ENCODE peak calls at places on chromosomes 2 and 18, in five cellular contexts. U is testis, T is endodermal cell, H is gastrocnemius medialis, W is psoas muscle. A is an unnamed sample.

GRCh38 chr2:62457555-62457954 is 48.4 kb downstream of the TMEM17 start:
- DNase-seq in H (no peak), W (no peak), U (no peak), T (no peak), A (no peak)

GRCh38 chr2:148614332-148615049 is 30.1 kb upstream of the EPC2 start:
- DNase-seq in T (no peak), U (peak; percentile 16), H (no peak), W (no peak), A (no peak)

GRCh38 chr2:33022989-33023731 is 76.4 kb downstream of the LTBP1 start:
- DNase-seq in T (no peak), W (no peak), U (no peak), H (no peak), A (no peak)

GRCh38 chr2:203209538-203209937 is 29.3 kb upstream of the CYP20A1 start:
- DNase-seq in U (no peak), W (no peak), T (no peak), H (no peak), A (no peak)

GRCh38 chr2:104900608-104901007 is 46.7 kb downstream of the POU3F3 start:
- DNase-seq in W (no peak), H (no peak), T (no peak), U (no peak), A (no peak)

GRCh38 chr18:58887613-58887963 is 22.9 kb downstream of the ZNF532 start:
- DNase-seq in H (peak; percentile 43), U (peak; percentile 30), T (peak; percentile 35), W (peak; percentile 76), A (no peak)

GRCh38 chr18:58416704-58417683 is 211.9 kb downstream of the ALPK2 start:
- DNase-seq in W (no peak), T (no peak), U (no peak), H (no peak), A (no peak)

GRCh38 chr2:204051476-204051875 is 114.9 kb downstream of the ICOS start:
- DNase-seq in W (no peak), T (peak; percentile 62), U (no peak), H (no peak), A (no peak)

GRCh38 chr2:73903313-73903712 is 10.5 kb downstream of the ACTG2 start:
- DNase-seq in H (no peak), W (no peak), T (no peak), U (no peak), A (no peak)

GRCh38 chr18:49812321-49813070 is 837 bp downstream of the ACAA2 start:
- DNase-seq in T (peak; percentile 45), U (no peak), H (no peak), W (no peak), A (no peak)

GRCh38 chr2:238924496-238925195 is 76.8 kb downstream of the TWIST2 start:
- DNase-seq in H (no peak), T (no peak), W (no peak), U (no peak), A (no peak)

GRCh38 chr2:65781756-65782155 is 349.4 kb upstream of the SPRED2 start:
- DNase-seq in U (no peak), T (no peak), W (no peak), H (no peak), A (no peak)

GRCh38 chr2:134372141-134372540 is 118.3 kb downstream of the MGAT5 start:
- DNase-seq in H (no peak), U (no peak), W (no peak), T (no peak), A (no peak)

GRCh38 chr18:34942975-34943374 is 98.2 kb upstream of the MAPRE2 start:
- DNase-seq in T (peak; percentile 58), W (no peak), U (no peak), H (peak; percentile 32), A (no peak)

GRCh38 chr2:47346-48218 is 1.3 kb upstream of the FAM110C start:
- DNase-seq in H (no peak), W (no peak), T (no peak), U (peak; percentile 29), A (no peak)

GRCh38 chr18:11147962-11148654 is 1.3 kb downstream of the PIEZO2 start:
- DNase-seq in T (peak; percentile 73), U (no peak), W (no peak), H (no peak), A (no peak)

GRCh38 chr2:239026711-239027430 is 179.0 kb downstream of the TWIST2 start:
- DNase-seq in T (peak; percentile 81), W (no peak), U (no peak), H (no peak), A (no peak)

GRCh38 chr18:12324991-12325725 is 17.1 kb downstream of the TUBB6 start:
- DNase-seq in T (no peak), H (no peak), U (peak; percentile 14), W (no peak), A (no peak)

GRCh38 chr2:238668426-238668825 is 179.5 kb upstream of the TWIST2 start:
- DNase-seq in U (no peak), H (no peak), T (peak; percentile 11), W (no peak), A (no peak)

GRCh38 chr2:106192752-106193490 is 1.2 kb downstream of the UXS1 start:
- DNase-seq in W (no peak), H (no peak), T (peak; percentile 76), U (peak; percentile 23), A (no peak)

GRCh38 chr2:106193491-106193976 is 567 bp downstream of the UXS1 start:
- DNase-seq in W (peak; percentile 69), U (peak; percentile 46), H (no peak), T (peak; percentile 77), A (no peak)

GRCh38 chr2:106195456-106195855 is 1.4 kb upstream of the UXS1 start:
- DNase-seq in T (no peak), W (no peak), U (no peak), H (no peak), A (no peak)

GRCh38 chr2:106195996-106196395 is 1.9 kb upstream of the UXS1 start:
- DNase-seq in T (no peak), H (no peak), W (no peak), U (no peak), A (no peak)

DNA sequence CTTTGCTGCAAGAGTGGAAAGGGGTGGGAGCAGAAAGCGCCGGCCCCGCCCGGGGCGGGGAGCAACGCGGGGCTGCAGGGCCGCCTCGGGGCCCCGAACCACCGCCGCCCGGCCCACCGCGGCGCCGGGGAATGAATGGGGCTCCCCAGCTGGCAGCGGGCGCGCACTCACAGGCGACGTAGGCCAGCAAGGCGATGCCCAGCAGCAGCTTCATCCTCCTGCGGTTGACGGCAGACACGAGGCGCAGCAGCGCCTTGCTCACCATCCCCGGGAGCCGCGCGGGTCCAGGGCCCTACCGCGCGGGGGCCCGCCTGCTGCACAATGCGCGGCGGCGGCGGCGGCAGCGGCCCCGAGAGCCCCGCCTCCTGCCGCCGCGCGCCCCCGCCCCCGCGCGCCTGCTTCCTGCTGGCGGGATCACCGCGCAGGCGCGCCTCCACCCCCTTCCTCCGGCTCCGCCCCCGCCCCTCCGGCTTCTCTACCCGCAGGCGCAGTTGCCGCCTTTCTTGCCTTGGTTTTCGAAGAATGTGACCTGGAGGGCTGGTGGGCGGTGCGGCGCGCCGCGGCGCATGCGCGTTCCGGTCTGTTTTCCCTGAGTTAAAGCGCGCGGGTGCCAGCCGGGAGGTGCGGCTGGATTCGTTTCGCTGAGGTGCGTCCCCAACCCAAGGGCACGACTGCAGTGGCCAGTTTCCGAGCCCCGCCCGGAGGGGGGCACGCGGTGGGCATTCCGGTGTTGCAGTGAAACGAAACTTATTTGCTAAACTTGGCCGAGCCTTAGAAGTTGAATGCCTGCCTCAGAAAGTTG is at the start of gene UXS1:
- DNase-seq in W (peak; percentile 99), H (peak; percentile 96), T (peak; percentile 99), U (peak; percentile 98), A (peak; percentile 95)
- H3K4me1 ChIP-seq in W (peaks cover 19% of the 10 kb centered on the region), H (peaks cover 15% of the 10 kb centered on the region), T (no peaks in the 10 kb centered on the region), U (no peaks in the 10 kb centered on the region), A (peaks cover 26% of the 10 kb centered on the region)

GRCh38 chr18:76725445-76725844 is 96.9 kb upstream of the ZNF236 start:
- DNase-seq in U (no peak), H (no peak), T (no peak), W (no peak), A (no peak)

GRCh38 chr18:76722224-76723061 is 99.9 kb upstream of the ZNF236 start:
- DNase-seq in U (no peak), T (no peak), W (no peak), H (no peak), A (peak; percentile 71)

GRCh38 chr18:76730901-76731300 is 91.5 kb upstream of the ZNF236 start:
- DNase-seq in U (no peak), H (no peak), W (no peak), T (no peak), A (no peak)

DNA sequence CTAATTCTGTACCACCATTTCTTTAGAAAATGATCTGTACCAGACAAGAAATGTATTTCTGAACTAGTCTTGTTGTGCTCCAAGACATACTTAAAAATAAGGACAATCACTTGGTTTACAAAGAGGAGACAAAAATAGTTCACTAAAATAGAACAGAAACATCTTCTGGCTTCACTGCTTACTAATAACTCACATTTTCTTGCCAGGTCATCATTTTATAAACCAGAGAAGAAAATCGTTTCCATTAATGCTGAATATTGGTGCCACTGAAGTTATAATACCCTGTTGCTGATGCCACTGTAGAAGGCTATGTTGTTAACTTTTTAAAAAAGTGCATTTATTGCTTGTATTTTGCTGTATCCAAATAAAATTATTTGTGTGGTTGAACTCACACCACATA is 94.8 kb upstream of the ZNF236 start:
- DNase-seq in U (no peak), W (no peak), T (no peak), H (no peak), A (no peak)
- H3K4me3 ChIP-seq in U (no peak overlapping the region), W (no peak overlapping the region), T (no peak overlapping the region), H (no peak overlapping the region), A (no peak overlapping the region)

GRCh38 chr18:14942275-14942674 is 194.3 kb downstream of the ANKRD30B start:
- DNase-seq in T (no peak), H (no peak), W (no peak), U (no peak), A (no peak)

GRCh38 chr18:14943486-14943885 is 195.5 kb downstream of the ANKRD30B start:
- DNase-seq in T (no peak), U (no peak), H (no peak), W (no peak), A (peak; percentile 32)

GRCh38 chr18:14945286-14945685 is 197.3 kb downstream of the ANKRD30B start:
- DNase-seq in U (no peak), W (no peak), H (no peak), T (no peak), A (no peak)

GRCh38 chr18:14944838-14945237 is 196.9 kb downstream of the ANKRD30B start:
- DNase-seq in H (no peak), U (no peak), T (no peak), W (no peak), A (no peak)

DNA sequence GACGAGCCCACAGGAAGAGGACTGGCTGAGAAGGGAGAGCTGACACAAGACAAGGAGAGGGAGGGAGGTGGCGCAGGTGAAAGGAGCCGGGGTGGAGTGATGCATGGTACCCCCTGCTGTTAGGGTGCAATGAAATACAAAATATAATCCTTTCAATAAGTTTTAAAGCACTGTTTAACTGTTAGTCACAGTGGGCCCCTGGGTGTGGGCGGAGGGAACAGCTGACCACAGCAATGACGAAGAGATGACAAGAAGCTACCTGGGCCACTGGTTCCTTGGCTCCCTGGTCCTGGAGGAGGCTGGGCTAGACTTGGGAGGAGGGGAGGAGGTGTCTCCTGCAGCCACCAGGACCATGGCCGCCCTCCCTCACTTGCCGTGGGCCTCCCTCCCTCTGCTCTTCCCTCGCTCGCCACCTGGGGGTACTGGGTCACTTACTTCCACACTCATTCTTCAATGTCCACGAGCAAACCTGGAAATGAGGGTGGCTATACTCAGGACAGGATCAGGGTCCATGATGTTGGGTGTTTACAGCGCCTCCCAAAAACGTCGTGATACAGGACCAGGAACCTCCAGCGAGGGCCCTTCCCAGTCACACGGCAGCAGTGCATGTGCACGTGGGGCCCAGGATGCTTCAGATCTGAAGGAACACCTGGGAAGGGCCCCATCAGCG is 196.1 kb downstream of the ANKRD30B start:
- DNase-seq in H (no peak), W (no peak), T (no peak), U (no peak), A (peak; percentile 74)
- H3K9me3 ChIP-seq in H (no peaks in the 10 kb centered on the region), W (no peaks in the 10 kb centered on the region), T (peaks cover 38% of the 10 kb centered on the region), U (no peaks in the 10 kb centered on the region), A (no peaks in the 10 kb centered on the region)

GRCh38 chr2:37797081-37797480 is 125.6 kb upstream of the CDC42EP3 start:
- DNase-seq in T (no peak), U (no peak), H (no peak), W (no peak), A (no peak)
- H3K4me1 ChIP-seq in T (peaks cover 33% of the 10 kb centered on the region), U (peaks cover 9% of the 10 kb centered on the region), H (peaks cover 26% of the 10 kb centered on the region), W (peaks cover 38% of the 10 kb centered on the region), A (peaks cover 14% of the 10 kb centered on the region)